ENCODE peak calls at places on chromosomes 6 and 20, in six cellular contexts. One of them, this sample, is unnamed.

GRCh38 chr6:169073311-169073710 is 180.3 kb downstream of the THBS2 start:
- DNase-seq in neuronal stem cell: no peak
- DNase-seq in mesothelial cell of epicardium: no peak
- DNase-seq in fibroblast of lung: peak; percentile 60
- DNase-seq in natural killer cell: no peak
- DNase-seq in activated T-cell treated with anti-CD3 and anti-CD28 coated beads, Interleukin-2, amount 50 U/mL, for 48 hours: no peak
- DNase-seq in this sample: no peak

GRCh38 chr6:46677314-46677654 is 10.4 kb upstream of the TDRD6 start:
- DNase-seq in neuronal stem cell: no peak
- DNase-seq in mesothelial cell of epicardium: no peak
- DNase-seq in fibroblast of lung: no peak
- DNase-seq in natural killer cell: no peak
- DNase-seq in activated T-cell treated with anti-CD3 and anti-CD28 coated beads, Interleukin-2, amount 50 U/mL, for 48 hours: no peak
- DNase-seq in this sample: peak; percentile 9

GRCh38 chr20:35650632-35651031 is 14.1 kb downstream of the CPNE1 start:
- DNase-seq in neuronal stem cell: no peak
- DNase-seq in mesothelial cell of epicardium: no peak
- DNase-seq in fibroblast of lung: no peak
- DNase-seq in natural killer cell: no peak
- DNase-seq in activated T-cell treated with anti-CD3 and anti-CD28 coated beads, Interleukin-2, amount 50 U/mL, for 48 hours: no peak
- DNase-seq in this sample: no peak

GRCh38 chr6:42148058-42148457 is 5.6 kb upstream of the C6orf132 start:
- DNase-seq in neuronal stem cell: no peak
- DNase-seq in mesothelial cell of epicardium: no peak
- DNase-seq in fibroblast of lung: peak; percentile 16
- DNase-seq in natural killer cell: no peak
- DNase-seq in activated T-cell treated with anti-CD3 and anti-CD28 coated beads, Interleukin-2, amount 50 U/mL, for 48 hours: no peak
- DNase-seq in this sample: no peak

GRCh38 chr6:43970913-43971775 is 156.1 kb downstream of the MRPL14 start:
- DNase-seq in neuronal stem cell: no peak
- DNase-seq in mesothelial cell of epicardium: no peak
- DNase-seq in fibroblast of lung: no peak
- DNase-seq in natural killer cell: no peak
- DNase-seq in activated T-cell treated with anti-CD3 and anti-CD28 coated beads, Interleukin-2, amount 50 U/mL, for 48 hours: peak; percentile 14
- DNase-seq in this sample: no peak

GRCh38 chr6:34414999-34415858 is 10.6 kb downstream of the RPS10 start:
- DNase-seq in neuronal stem cell: no peak
- DNase-seq in mesothelial cell of epicardium: no peak
- DNase-seq in fibroblast of lung: peak; percentile 83
- DNase-seq in natural killer cell: no peak
- DNase-seq in activated T-cell treated with anti-CD3 and anti-CD28 coated beads, Interleukin-2, amount 50 U/mL, for 48 hours: no peak
- DNase-seq in this sample: no peak

GRCh38 chr6:89970609-89971337 is 76.5 kb downstream of the GJA10 start:
- DNase-seq in neuronal stem cell: peak; percentile 48
- DNase-seq in mesothelial cell of epicardium: peak; percentile 49
- DNase-seq in fibroblast of lung: peak; percentile 78
- DNase-seq in natural killer cell: no peak
- DNase-seq in activated T-cell treated with anti-CD3 and anti-CD28 coated beads, Interleukin-2, amount 50 U/mL, for 48 hours: no peak
- DNase-seq in this sample: peak; percentile 71

GRCh38 chr6:81937296-81937937 is 184.9 kb upstream of the TENT5A start:
- DNase-seq in neuronal stem cell: no peak
- DNase-seq in mesothelial cell of epicardium: no peak
- DNase-seq in fibroblast of lung: peak; percentile 39
- DNase-seq in natural killer cell: no peak
- DNase-seq in activated T-cell treated with anti-CD3 and anti-CD28 coated beads, Interleukin-2, amount 50 U/mL, for 48 hours: no peak
- DNase-seq in this sample: no peak

GRCh38 chr6:121430514-121431460 is 4.7 kb upstream of the GJA1 start:
- DNase-seq in neuronal stem cell: no peak
- DNase-seq in mesothelial cell of epicardium: no peak
- DNase-seq in fibroblast of lung: peak; percentile 66
- DNase-seq in natural killer cell: no peak
- DNase-seq in activated T-cell treated with anti-CD3 and anti-CD28 coated beads, Interleukin-2, amount 50 U/mL, for 48 hours: no peak
- DNase-seq in this sample: peak; percentile 47

GRCh38 chr6:142810952-142811514 is 133.9 kb downstream of the HIVEP2 start:
- DNase-seq in neuronal stem cell: no peak
- DNase-seq in mesothelial cell of epicardium: no peak
- DNase-seq in fibroblast of lung: peak; percentile 74
- DNase-seq in natural killer cell: no peak
- DNase-seq in activated T-cell treated with anti-CD3 and anti-CD28 coated beads, Interleukin-2, amount 50 U/mL, for 48 hours: no peak
- DNase-seq in this sample: no peak

GRCh38 chr20:36117638-36118037 is 36.9 kb upstream of the EPB41L1 start:
- DNase-seq in neuronal stem cell: no peak
- DNase-seq in mesothelial cell of epicardium: no peak
- DNase-seq in fibroblast of lung: no peak
- DNase-seq in natural killer cell: no peak
- DNase-seq in activated T-cell treated with anti-CD3 and anti-CD28 coated beads, Interleukin-2, amount 50 U/mL, for 48 hours: no peak
- DNase-seq in this sample: no peak

GRCh38 chr6:30341249-30341648 is 3.7 kb upstream of the RPP21 start:
- DNase-seq in neuronal stem cell: no peak
- DNase-seq in mesothelial cell of epicardium: no peak
- DNase-seq in fibroblast of lung: no peak
- DNase-seq in natural killer cell: no peak
- DNase-seq in activated T-cell treated with anti-CD3 and anti-CD28 coated beads, Interleukin-2, amount 50 U/mL, for 48 hours: no peak
- DNase-seq in this sample: no peak

GRCh38 chr20:38222231-38222922 is 38.2 kb downstream of the KIAA1755 start:
- DNase-seq in neuronal stem cell: peak; percentile 73
- DNase-seq in mesothelial cell of epicardium: peak; percentile 80
- DNase-seq in fibroblast of lung: peak; percentile 51
- DNase-seq in natural killer cell: peak; percentile 57
- DNase-seq in activated T-cell treated with anti-CD3 and anti-CD28 coated beads, Interleukin-2, amount 50 U/mL, for 48 hours: peak; percentile 80
- DNase-seq in this sample: peak; percentile 68

GRCh38 chr20:47784599-47785320 is 521 bp downstream of the SULF2 start:
- DNase-seq in neuronal stem cell: no peak
- DNase-seq in mesothelial cell of epicardium: peak; percentile 58
- DNase-seq in fibroblast of lung: peak; percentile 28
- DNase-seq in natural killer cell: no peak
- DNase-seq in activated T-cell treated with anti-CD3 and anti-CD28 coated beads, Interleukin-2, amount 50 U/mL, for 48 hours: peak; percentile 20
- DNase-seq in this sample: peak; percentile 74

GRCh38 chr20:45111799-45112471 is 3.0 kb downstream of the WFDC5 start:
- DNase-seq in neuronal stem cell: no peak
- DNase-seq in mesothelial cell of epicardium: no peak
- DNase-seq in fibroblast of lung: peak; percentile 23
- DNase-seq in natural killer cell: no peak
- DNase-seq in activated T-cell treated with anti-CD3 and anti-CD28 coated beads, Interleukin-2, amount 50 U/mL, for 48 hours: no peak
- DNase-seq in this sample: peak; percentile 47

GRCh38 chr6:97586344-97586743 is 303.3 kb upstream of the MMS22L start:
- DNase-seq in neuronal stem cell: peak; percentile 3
- DNase-seq in mesothelial cell of epicardium: no peak
- DNase-seq in fibroblast of lung: peak; percentile 43
- DNase-seq in natural killer cell: no peak
- DNase-seq in activated T-cell treated with anti-CD3 and anti-CD28 coated beads, Interleukin-2, amount 50 U/mL, for 48 hours: no peak
- DNase-seq in this sample: no peak

GRCh38 chr6:45155341-45155894 is 172.7 kb upstream of the RUNX2 start:
- DNase-seq in neuronal stem cell: no peak
- DNase-seq in mesothelial cell of epicardium: no peak
- DNase-seq in fibroblast of lung: no peak
- DNase-seq in natural killer cell: no peak
- DNase-seq in activated T-cell treated with anti-CD3 and anti-CD28 coated beads, Interleukin-2, amount 50 U/mL, for 48 hours: no peak
- DNase-seq in this sample: no peak